ENCODE peak calls at places on chromosomes 7 and 10, in five cellular contexts. K, C, A, S and H are unnamed samples.

GRCh38 chr10:317926-318325 is 182.7 kb downstream of the ZMYND11 start:
- DNase-seq in S (no peak), C (no peak), A (no peak), K (no peak), H (no peak)

GRCh38 chr7:135224027-135224426 is 9.6 kb upstream of the STRA8 start:
- DNase-seq in S (no peak), A (no peak), K (no peak), C (no peak), H (no peak)

GRCh38 chr7:136942396-136942795 is 73.9 kb downstream of the CHRM2 start:
- DNase-seq in S (no peak), A (no peak), C (no peak), K (no peak), H (no peak)

GRCh38 chr10:51090190-51090589 is 15.9 kb downstream of the PRKG1 start:
- DNase-seq in A (no peak), C (peak), K (no peak), S (no peak), H (no peak)

GRCh38 chr7:111018447-111018846 is 72.5 kb upstream of the LRRN3 start:
- DNase-seq in S (no peak), A (no peak), C (no peak), K (no peak), H (no peak)

GRCh38 chr7:41058986-41059741 is 643.7 kb downstream of the INHBA start:
- DNase-seq in S (no peak), K (peak), C (peak), A (no peak), H (no peak)

GRCh38 chr10:93718937-93719725 is 16.7 kb upstream of the FRA10AC1 start:
- DNase-seq in C (no peak), S (peak), A (no peak), K (no peak), H (no peak)

GRCh38 chr10:58588673-58589265 is 76.1 kb downstream of the BICC1 start:
- DNase-seq in A (no peak), K (no peak), C (no peak), S (peak), H (no peak)

GRCh38 chr10:129385600-129385999 is 81.4 kb upstream of the MGMT start:
- DNase-seq in S (no peak), C (no peak), K (no peak), A (no peak), H (no peak)

GRCh38 chr10:988667-989545 is 672 bp downstream of the GTPBP4 start:
- DNase-seq in A (peak), K (peak), S (no peak), C (peak), H (no peak)

GRCh38 chr10:42351745-42352144 is 286.6 kb downstream of the ZNF33B start:
- DNase-seq in S (no peak), C (no peak), K (no peak), A (no peak), H (no peak)

GRCh38 chr7:92973293-92973731 is 136.9 kb upstream of the CDK6 start:
- DNase-seq in K (peak), S (no peak), A (no peak), C (peak), H (no peak)

GRCh38 chr10:3745582-3745981 is 39.4 kb downstream of the KLF6 start:
- DNase-seq in A (no peak), K (no peak), S (no peak), C (no peak), H (no peak)

GRCh38 chr10:93165367-93165766 is 91.7 kb downstream of the CYP26A1 start:
- DNase-seq in S (no peak), C (no peak), A (no peak), K (no peak), H (no peak)

DNA sequence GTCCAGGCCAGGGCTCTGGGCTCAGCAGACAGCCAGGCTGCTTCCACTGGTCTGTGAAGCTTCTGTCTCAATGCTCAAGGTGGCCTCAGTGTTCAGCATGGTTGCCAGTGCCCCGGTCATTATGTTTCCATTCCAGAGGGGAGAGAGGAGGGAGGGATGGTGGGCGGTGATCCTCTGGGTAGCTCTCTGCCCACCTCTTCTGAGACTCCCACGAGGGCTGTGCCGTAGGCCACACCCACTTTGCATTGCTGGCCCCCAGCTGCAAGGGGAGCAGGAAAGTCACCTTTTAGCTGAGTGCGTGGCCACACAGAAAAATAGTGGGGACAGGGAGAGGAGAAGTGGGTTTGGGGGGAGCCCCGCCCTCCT is 42.5 kb downstream of the FOXK1 start:
- DNase-seq in C (peak), S (peak), K (peak), A (peak), H (no peak)
- TF ChIP-seq CTCF in C (no peak), S (no peak), K (no peak), A (no peak), H (no peak)

DNA sequence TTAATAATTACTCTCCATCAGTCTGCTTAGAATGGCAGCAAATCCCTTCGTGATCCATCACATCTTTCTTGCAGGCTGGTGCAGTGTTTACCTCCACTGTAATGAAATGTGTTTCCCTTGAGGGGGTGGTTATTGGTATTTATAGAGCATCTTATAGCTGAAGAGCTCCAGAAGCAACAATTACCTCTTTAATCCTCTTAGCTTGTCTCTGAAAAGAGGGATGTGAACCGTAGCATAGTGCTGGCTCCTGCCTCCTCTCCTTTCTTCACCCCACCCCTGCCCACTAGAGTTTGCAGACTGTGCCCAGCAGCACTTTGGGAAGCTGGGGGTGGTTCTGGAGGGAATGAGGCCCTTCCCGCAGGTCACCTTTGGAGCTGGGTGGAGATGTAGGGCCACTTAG is 132.6 kb downstream of the CAMK1D start:
- DNase-seq in K (no peak), A (no peak), S (no peak), C (no peak), H (no peak)
- H3K4me3 ChIP-seq in K (no peak), A (no peak), S (no peak), C (no peak), H (no peak)

DNA sequence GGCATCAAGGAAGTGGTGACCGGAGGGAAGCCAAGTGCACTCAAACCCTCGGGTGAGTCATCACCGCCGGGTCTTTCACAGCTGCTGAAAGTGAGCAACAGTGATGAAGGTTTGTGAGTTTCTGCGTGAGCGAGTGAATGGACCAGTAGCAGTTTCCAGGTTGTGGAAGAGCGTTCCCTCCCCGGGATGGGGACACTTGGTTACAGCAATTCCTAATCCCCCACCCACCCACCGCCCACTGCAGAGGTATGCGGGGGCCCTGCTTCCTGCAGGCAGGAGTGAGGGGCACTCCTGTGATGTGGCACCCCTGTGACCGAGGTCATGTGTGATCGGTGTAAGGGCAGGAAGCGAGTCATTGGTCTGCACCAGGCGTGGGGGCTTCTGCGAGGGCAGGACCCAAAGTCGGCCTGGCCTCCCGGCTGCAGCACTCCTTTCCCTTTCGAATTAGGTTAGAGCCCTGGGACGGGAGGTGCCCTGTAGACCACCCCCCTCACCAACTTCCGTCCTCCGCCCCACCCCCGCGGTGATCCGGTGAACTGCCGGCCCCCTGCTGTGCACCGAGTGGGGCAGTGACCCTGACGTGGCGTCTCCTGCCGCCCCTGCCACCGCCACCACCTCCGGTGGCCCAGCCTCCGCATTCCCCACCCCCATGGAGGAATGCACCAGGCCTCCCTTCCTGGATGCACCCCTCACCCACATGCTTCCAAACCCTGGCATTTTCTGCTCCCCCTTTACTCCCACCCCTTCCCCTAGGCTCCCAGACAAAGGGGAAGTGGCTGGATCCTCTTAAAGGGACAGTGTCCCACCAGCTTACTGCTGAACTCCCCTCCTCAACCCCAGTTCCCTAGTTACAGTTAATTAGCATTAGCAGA is 10.9 kb downstream of the LIMK1 start:
- DNase-seq in S (peak), K (peak), C (peak), A (peak), H (peak)
- TF ChIP-seq CTCF in S (no peak), K (no peak), C (no peak), A (no peak), H (no peak)

GRCh38 chr7:30937426-30937825 is 25.8 kb downstream of the AQP1 start:
- DNase-seq in A (no peak), S (no peak), K (no peak), C (no peak), H (no peak)

GRCh38 chr7:30936650-30937245 is 25.1 kb downstream of the AQP1 start:
- DNase-seq in C (no peak), S (no peak), A (no peak), K (no peak), H (no peak)

GRCh38 chr7:30941582-30942310 is 22.0 kb upstream of the GHRHR start:
- DNase-seq in S (no peak), K (no peak), A (no peak), C (no peak), H (no peak)

GRCh38 chr7:30935569-30935877 is 23.9 kb downstream of the AQP1 start:
- DNase-seq in K (no peak), C (no peak), A (no peak), S (no peak), H (no peak)

GRCh38 chr7:30938435-30939316 is 25.1 kb upstream of the GHRHR start:
- DNase-seq in K (peak), A (peak), S (peak), C (peak), H (peak)
- H3K4me3 ChIP-seq in K (peak), A (peak), S (peak), C (peak), H (peak)

DNA sequence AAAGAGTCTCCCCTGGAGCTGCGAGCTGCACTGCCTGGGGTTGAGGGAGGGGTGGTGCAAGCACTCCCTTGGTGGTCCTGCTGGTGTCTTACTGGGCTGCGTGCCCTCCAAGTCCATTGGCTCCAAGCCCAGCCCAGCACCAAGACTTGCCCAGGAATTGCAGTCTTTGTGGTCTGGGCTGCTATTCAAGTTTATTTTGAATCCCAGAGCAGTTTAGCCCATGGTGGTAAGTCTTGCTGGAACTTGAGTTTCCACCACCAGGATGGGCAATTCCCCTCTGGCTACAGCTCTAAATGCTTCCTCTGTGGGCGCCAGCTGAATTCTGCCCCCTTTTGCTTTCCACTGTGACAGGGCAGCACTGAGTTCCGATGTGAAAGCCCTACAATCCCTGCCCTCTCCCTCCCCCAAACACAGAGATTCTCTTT is 25.1 kb downstream of the GALNT11 start:
- DNase-seq in K (no peak), A (no peak), S (no peak), C (peak), H (peak)
- TF ChIP-seq CTCF in K (no peak), A (no peak), S (no peak), C (peak), H (peak)

DNA sequence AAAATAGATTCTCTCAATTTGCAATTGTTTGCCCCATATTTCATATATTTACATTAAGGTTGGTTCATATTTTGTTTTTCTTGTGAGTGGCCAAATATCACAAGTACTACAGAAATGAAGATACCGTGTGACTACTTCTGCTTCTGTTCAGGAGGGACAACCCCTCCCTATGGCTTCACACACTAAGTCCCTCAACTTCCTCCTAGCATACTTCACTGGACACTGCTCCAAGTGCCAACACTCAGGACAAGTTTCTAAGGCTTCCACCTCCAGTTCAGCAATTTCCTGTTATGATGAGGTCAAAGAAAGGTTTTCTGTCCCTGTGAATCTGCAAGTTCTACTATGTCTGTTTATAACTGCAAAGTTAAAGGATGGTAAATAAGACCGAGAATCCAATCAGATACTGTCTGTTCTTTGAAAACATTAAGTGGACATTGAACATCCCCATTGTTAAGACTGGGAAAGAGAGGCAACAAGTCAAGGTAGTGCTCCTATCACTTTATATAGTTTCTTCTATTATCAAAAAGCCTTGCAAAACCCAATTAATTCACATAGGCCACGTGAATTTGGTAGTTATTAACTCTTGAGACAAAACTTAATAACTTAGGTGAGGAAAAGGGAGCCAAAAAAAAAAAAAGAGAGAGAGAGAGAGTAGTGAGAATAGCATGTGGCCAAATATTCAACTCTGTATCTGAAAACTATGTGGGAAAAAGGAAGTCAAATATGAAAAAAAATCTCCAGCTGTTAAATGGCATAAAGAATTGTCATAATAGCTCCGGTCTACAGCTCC is 81.3 kb upstream of the DKK1 start:
- DNase-seq in C (no peak), S (peak), K (peak), A (peak), H (no peak)
- H3K4me3 ChIP-seq in C (peak), S (no peak), K (peak), A (peak), H (no peak)